ENCODE peak calls at places on chromosome 1, in five cellular contexts. One of them, this sample, is unnamed.
A peak's percentile ranks its signal among the peaks of the same experiment; 100 is the strongest.

GRCh38 chr1:234213576-234214128 is 159.6 kb upstream of the COA6 start:
- DNase-seq in K562: no peak
- DNase-seq in H1: no peak
- DNase-seq in HepG2: no peak
- DNase-seq in IMR-90: no peak
- DNase-seq in this sample: no peak

GRCh38 chr1:29247874-29248273 is 11.6 kb downstream of the PTPRU start:
- DNase-seq in K562: no peak
- DNase-seq in H1: no peak
- DNase-seq in IMR-90: no peak
- DNase-seq in HepG2: no peak
- DNase-seq in this sample: no peak

GRCh38 chr1:14561014-14561693 is 37.3 kb upstream of the KAZN start:
- DNase-seq in HepG2: no peak
- DNase-seq in K562: peak; percentile 42
- DNase-seq in H1: no peak
- DNase-seq in IMR-90: peak; percentile 12
- DNase-seq in this sample: no peak

GRCh38 chr1:27111771-27112573 is 43.0 kb downstream of the SLC9A1 start:
- DNase-seq in K562: peak; percentile 65
- DNase-seq in H1: no peak
- DNase-seq in HepG2: peak; percentile 73
- DNase-seq in IMR-90: peak; percentile 100
- DNase-seq in this sample: peak; percentile 65

GRCh38 chr1:36712151-36712550 is 229.4 kb upstream of the CSF3R start:
- DNase-seq in IMR-90: no peak
- DNase-seq in HepG2: no peak
- DNase-seq in H1: no peak
- DNase-seq in K562: no peak
- DNase-seq in this sample: no peak

GRCh38 chr1:25031601-25031965 is 101.5 kb upstream of the RUNX3 start:
- DNase-seq in HepG2: no peak
- DNase-seq in H1: no peak
- DNase-seq in K562: no peak
- DNase-seq in IMR-90: no peak
- DNase-seq in this sample: no peak

GRCh38 chr1:62342270-62342669 is 23.0 kb upstream of the KANK4 start:
- DNase-seq in H1: no peak
- DNase-seq in K562: no peak
- DNase-seq in HepG2: no peak
- DNase-seq in IMR-90: no peak
- DNase-seq in this sample: no peak

GRCh38 chr1:108708726-108709660 is 3.7 kb upstream of the FNDC7 start:
- DNase-seq in IMR-90: no peak
- DNase-seq in HepG2: no peak
- DNase-seq in K562: peak; percentile 59
- DNase-seq in H1: no peak
- DNase-seq in this sample: peak; percentile 44

GRCh38 chr1:224067621-224068457 is 46.1 kb upstream of the FBXO28 start:
- DNase-seq in HepG2: no peak
- DNase-seq in H1: no peak
- DNase-seq in IMR-90: peak; percentile 70
- DNase-seq in K562: no peak
- DNase-seq in this sample: no peak

GRCh38 chr1:89310505-89310904 is 37.8 kb upstream of the GBP5 start:
- DNase-seq in HepG2: no peak
- DNase-seq in IMR-90: peak; percentile 5
- DNase-seq in K562: no peak
- DNase-seq in H1: no peak
- DNase-seq in this sample: no peak

GRCh38 chr1:179229214-179230140 is at the start of gene ABL2:
- DNase-seq in HepG2: peak; percentile 18
- DNase-seq in H1: no peak
- DNase-seq in K562: peak; percentile 88
- DNase-seq in IMR-90: no peak
- DNase-seq in this sample: peak; percentile 70
- TF ChIP-seq MAFK in HepG2: no peak
- TF ChIP-seq MAFK in H1: no peak
- TF ChIP-seq MAFK in K562: no peak
- TF ChIP-seq MAFK in IMR-90: no peak
- TF ChIP-seq MAFK in this sample: no peak

GRCh38 chr1:240906477-240906876 is 294.5 kb upstream of the GREM2 start:
- DNase-seq in K562: no peak
- DNase-seq in IMR-90: no peak
- DNase-seq in HepG2: no peak
- DNase-seq in H1: no peak
- DNase-seq in this sample: no peak
- TF ChIP-seq MAFK in K562: no peak
- TF ChIP-seq MAFK in IMR-90: no peak
- TF ChIP-seq MAFK in HepG2: no peak
- TF ChIP-seq MAFK in H1: no peak
- TF ChIP-seq MAFK in this sample: no peak

DNA sequence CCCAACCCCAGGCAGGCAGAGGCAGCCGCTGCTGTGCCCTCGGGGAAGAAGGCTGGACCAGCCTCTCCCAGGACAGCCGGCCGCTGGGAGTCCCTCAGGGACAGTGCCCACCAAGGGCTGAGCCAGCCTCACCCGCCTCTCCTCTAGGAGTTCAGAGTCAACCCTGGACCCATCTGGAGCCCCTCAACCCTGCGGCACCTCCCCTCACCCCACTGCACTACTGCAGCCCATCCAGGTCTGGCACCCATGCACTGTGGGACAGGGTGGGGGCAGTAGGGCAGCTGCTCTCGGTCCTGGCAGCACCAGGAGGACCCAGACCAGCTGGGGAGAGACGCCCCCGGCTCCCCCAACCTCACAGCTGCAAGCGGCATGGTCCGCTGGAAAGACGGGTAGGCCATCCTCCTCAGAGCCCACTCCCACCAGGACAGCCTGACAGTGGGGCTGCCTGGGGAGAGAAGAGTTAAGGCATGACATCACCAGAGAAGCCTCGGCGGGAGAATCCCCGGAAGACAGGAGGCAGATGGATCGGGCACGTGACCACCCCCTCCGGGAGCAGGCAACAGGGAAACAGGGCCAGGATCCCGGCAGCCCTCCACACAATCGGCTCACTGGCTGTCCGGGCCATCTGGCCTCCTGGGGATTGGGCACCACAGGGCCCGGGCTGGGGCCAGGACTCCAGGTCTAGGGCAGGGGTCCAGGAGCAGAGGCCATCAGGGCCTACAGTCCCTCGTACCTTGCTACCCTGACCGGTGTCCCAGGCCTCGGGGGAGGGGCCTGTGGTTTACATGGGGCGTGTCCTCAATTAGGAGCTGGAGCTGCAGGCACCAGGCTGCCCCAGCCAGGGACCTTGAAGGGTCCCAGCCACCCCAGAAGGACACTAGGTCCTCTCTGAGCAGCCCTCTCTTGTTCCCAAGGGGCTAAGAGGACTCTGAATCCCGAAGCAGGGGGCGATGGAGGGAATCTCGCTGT is 3.1 kb downstream of the ACAP3 start:
- DNase-seq in HepG2: peak; percentile 62
- DNase-seq in H1: no peak
- DNase-seq in K562: peak; percentile 56
- DNase-seq in IMR-90: peak; percentile 84
- DNase-seq in this sample: peak; percentile 64
- TF ChIP-seq MAFK in HepG2: no peak
- TF ChIP-seq MAFK in H1: no peak
- TF ChIP-seq MAFK in K562: no peak
- TF ChIP-seq MAFK in IMR-90: no peak
- TF ChIP-seq MAFK in this sample: no peak

GRCh38 chr1:87410771-87411170 is 82.1 kb downstream of the LMO4 start:
- DNase-seq in HepG2: no peak
- DNase-seq in K562: no peak
- DNase-seq in IMR-90: peak; percentile 17
- DNase-seq in H1: no peak
- DNase-seq in this sample: no peak
- TF ChIP-seq MAFK in HepG2: no peak
- TF ChIP-seq MAFK in K562: no peak
- TF ChIP-seq MAFK in IMR-90: no peak
- TF ChIP-seq MAFK in H1: no peak
- TF ChIP-seq MAFK in this sample: no peak

DNA sequence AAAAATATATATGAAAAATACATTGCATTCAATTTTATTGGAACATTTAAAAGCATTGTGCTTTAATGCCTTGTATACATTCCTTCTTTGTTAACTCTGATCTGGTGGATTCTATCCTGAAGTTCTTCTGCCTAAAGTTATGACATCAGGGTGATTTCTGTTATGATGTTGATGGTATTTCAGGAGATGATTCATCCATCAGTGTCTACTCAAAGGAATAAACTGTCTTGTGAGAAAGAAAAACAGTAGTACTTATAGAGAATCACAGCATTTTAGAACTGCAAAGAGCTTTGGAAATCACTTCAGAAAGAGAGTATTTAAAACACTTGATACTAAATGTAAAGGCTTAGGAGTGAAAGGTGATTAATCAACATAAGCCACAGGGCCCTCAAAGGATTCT is 155.7 kb downstream of the PTPRC start:
- DNase-seq in K562: no peak
- DNase-seq in H1: no peak
- DNase-seq in HepG2: no peak
- DNase-seq in IMR-90: peak; percentile 85
- DNase-seq in this sample: no peak
- TF ChIP-seq MAFK in K562: no peak
- TF ChIP-seq MAFK in H1: no peak
- TF ChIP-seq MAFK in HepG2: no peak
- TF ChIP-seq MAFK in IMR-90: no peak
- TF ChIP-seq MAFK in this sample: no peak

GRCh38 chr1:113046569-113046968 is 26.4 kb upstream of the LRIG2 start:
- DNase-seq in HepG2: no peak
- DNase-seq in IMR-90: no peak
- DNase-seq in K562: no peak
- DNase-seq in H1: no peak
- DNase-seq in this sample: no peak
- TF ChIP-seq MAFK in HepG2: no peak
- TF ChIP-seq MAFK in IMR-90: no peak
- TF ChIP-seq MAFK in K562: no peak
- TF ChIP-seq MAFK in H1: no peak
- TF ChIP-seq MAFK in this sample: no peak

GRCh38 chr1:110548381-110548780 is 29.4 kb upstream of the KCNA10 start:
- DNase-seq in K562: peak; percentile 51
- DNase-seq in IMR-90: peak; percentile 8
- DNase-seq in H1: no peak
- DNase-seq in HepG2: peak; percentile 41
- DNase-seq in this sample: peak; percentile 36
- TF ChIP-seq MAFK in K562: no peak
- TF ChIP-seq MAFK in IMR-90: no peak
- TF ChIP-seq MAFK in H1: no peak
- TF ChIP-seq MAFK in HepG2: no peak
- TF ChIP-seq MAFK in this sample: no peak

This sample was measured in A549.